ENCODE peak calls at places on chromosomes 1 and 21, in six cellular contexts. N is RWPE2, D is spleen, M is keratinocyte, H is tibial artery, V is HL-60. P is an unnamed sample.

GRCh38 chr1:111628153-111628552 is 8.6 kb downstream of the RAP1A start:
- DNase-seq in V (no peak), H (no peak), N (no peak), D (no peak), M (no peak), P (no peak)

GRCh38 chr21:14531927-14532326 is 14.2 kb downstream of the SAMSN1 start:
- DNase-seq in M (no peak), V (no peak), N (no peak), D (no peak), H (no peak), P (no peak)

GRCh38 chr1:40770296-40771070 is 13.1 kb upstream of the KCNQ4 start:
- DNase-seq in D (no peak), N (no peak), M (no peak), V (no peak), H (no peak), P (no peak)

GRCh38 chr1:231558711-231559205 is 30.3 kb downstream of the TSNAX start:
- DNase-seq in M (no peak), H (no peak), V (no peak), N (no peak), D (no peak), P (no peak)

GRCh38 chr1:161905269-161905884 is 118.3 kb downstream of the OLFML2B start:
- DNase-seq in H (no peak), D (no peak), M (no peak), N (no peak), V (no peak), P (no peak)

GRCh38 chr1:117215019-117215418 is 4.3 kb upstream of the VTCN1 start:
- DNase-seq in N (no peak), D (no peak), M (no peak), H (no peak), V (no peak), P (no peak)

GRCh38 chr1:26412180-26412840 is 1.7 kb downstream of the LIN28A start:
- DNase-seq in H (peak; percentile 47), M (no peak), D (no peak), V (no peak), N (no peak), P (no peak)

GRCh38 chr1:228867093-228867950 is 132.0 kb downstream of the RHOU start:
- DNase-seq in V (no peak), N (no peak), H (no peak), M (no peak), D (no peak), P (no peak)

GRCh38 chr1:47401761-47402160 is 14.3 kb upstream of the FOXE3 start:
- DNase-seq in V (no peak), H (no peak), D (no peak), N (no peak), M (no peak), P (no peak)

GRCh38 chr1:145845514-145846161 is at the start of gene NUDT17:
- DNase-seq in D (peak; percentile 95), N (peak; percentile 74), V (peak; percentile 54), M (no peak), H (peak; percentile 86), P (no peak)

GRCh38 chr1:200279810-200280411 is 129.9 kb downstream of the ZNF281 start:
- DNase-seq in V (no peak), M (peak; percentile 13), N (no peak), H (no peak), D (no peak), P (no peak)

GRCh38 chr1:55974714-55975441 is 604.5 kb downstream of the PLPP3 start:
- DNase-seq in H (no peak), V (no peak), N (no peak), M (no peak), D (no peak), P (no peak)

GRCh38 chr1:60560701-60561100 is 487.1 kb upstream of the C1orf87 start:
- DNase-seq in N (no peak), V (no peak), D (no peak), H (no peak), M (no peak), P (no peak)

GRCh38 chr1:60562715-60563114 is 489.1 kb upstream of the C1orf87 start:
- DNase-seq in M (no peak), D (no peak), V (no peak), H (no peak), N (no peak), P (no peak)

GRCh38 chr1:60564856-60565445 is 491.4 kb upstream of the C1orf87 start:
- DNase-seq in V (no peak), N (no peak), M (no peak), D (no peak), H (no peak), P (no peak)

GRCh38 chr1:60564196-60564595 is 490.6 kb upstream of the C1orf87 start:
- DNase-seq in H (no peak), M (no peak), V (no peak), D (no peak), N (no peak), P (no peak)

DNA sequence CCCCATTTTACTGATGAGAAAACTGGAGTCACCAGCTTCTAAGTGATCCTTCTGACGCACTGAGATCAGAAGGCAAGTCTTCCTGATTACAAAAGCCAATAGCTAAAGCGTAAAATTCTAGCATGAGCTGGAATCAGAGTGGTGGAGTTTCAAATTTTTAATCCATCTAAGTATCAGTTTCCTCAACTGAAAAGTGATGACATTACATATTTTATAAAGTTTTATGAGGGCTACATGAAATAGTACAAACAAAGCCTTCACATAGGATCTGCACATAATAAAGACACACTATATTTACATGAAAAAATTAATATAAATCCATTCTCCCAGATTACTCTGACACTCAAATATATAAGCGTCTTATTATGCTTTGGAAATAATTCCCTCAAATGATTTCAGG is 490.2 kb upstream of the C1orf87 start:
- DNase-seq in N (no peak), M (no peak), D (no peak), V (no peak), H (no peak), P (no peak)
- H3K4me3 ChIP-seq in N (no peak overlapping the region), M (no peak overlapping the region), D (no peak overlapping the region), V (no peak overlapping the region), H (no peak overlapping the region), P (no peak overlapping the region)

DNA sequence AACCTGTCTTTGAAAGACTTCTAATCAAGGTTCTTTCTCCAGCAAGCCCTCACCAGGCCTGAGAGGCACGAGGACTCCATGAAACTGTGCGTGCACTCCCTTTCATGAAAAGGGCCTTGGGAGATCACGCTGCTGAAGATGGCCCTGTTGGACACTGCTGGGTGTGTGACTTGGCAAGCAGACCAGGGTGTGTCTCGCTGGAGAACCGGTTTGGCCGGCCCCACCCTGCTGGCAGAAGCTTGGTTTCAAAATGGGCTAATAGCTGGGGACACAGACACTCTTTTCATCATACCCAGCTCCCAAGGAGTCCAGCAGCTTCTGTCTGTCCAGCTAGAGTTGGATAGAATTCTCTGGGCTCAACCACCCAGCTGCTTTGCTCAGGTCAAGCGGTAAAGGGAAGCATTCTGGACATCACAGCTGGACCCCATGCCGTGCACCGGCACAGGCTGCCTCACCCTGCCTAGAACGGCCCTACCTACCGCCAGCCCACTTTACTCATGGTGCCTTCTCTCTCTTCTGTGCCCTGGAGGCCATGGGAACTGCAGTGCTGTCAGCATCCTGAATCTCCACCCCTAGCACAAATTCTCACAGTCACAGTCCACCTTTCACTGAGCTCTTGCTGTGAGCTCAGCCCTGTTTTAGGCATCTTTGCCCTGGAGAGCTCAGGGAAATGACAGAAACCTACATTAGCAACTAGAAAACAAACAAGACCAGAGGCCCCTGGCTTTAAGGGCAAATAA is 24.6 kb downstream of the PKP1 start:
- DNase-seq in H (no peak), M (no peak), V (no peak), N (peak; percentile 83), D (no peak), P (no peak)
- TF ChIP-seq CTCF in H (no peak), M (peak; percentile 13), V (no peak), N (no peak), D (no peak), P (no peak)

GRCh38 chr1:3070654-3071506 is 1.9 kb downstream of the PRDM16 start:
- DNase-seq in M (no peak), H (peak; percentile 71), D (peak; percentile 62), V (no peak), N (peak; percentile 56), P (no peak)

GRCh38 chr1:3072948-3073519 is 4.0 kb downstream of the PRDM16 start:
- DNase-seq in D (no peak), H (no peak), M (no peak), N (no peak), V (no peak), P (no peak)

GRCh38 chr1:3071507-3072177 is 2.6 kb downstream of the PRDM16 start:
- DNase-seq in V (no peak), D (peak; percentile 51), N (no peak), H (no peak), M (no peak), P (no peak)

GRCh38 chr1:3073520-3074296 is 4.7 kb downstream of the PRDM16 start:
- DNase-seq in D (no peak), V (no peak), M (no peak), N (no peak), H (no peak), P (no peak)

DNA sequence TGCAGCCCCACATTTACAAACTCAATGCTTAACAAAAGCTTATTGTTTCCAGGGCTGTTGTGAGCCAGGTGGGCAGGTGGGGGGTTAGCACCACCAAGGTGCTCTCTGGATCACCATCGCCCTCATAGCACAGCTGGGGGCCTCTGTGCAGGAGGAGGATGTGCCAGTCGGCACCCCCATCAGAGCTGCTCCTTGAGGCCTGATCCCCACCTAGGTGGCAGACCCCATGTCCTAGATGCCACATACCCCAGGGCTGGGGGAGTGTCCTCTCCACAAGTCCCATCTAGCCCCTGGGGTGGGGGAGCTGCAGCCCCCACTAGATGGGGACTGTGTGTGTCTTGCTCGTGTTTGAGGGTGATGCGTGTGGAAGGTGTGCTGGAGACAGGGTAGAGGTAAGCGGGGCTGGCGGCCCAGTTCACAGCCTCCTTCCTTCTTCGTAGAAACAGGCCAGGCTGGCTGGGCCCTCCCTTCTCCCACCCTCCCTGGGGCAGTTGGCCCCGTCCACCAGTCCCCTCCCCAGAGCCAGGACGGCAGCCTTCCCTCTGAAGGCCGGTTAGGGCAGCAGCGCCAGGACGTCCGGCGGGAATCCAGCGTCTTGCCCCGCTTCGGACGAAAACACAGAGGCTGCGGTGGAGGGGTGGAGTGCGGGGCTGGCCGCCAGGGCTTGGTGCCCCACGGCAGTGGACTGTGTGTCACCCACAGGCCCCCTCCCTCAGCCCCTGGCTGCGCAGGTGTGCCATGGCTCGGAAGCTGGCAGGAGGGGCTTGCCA is 3.4 kb downstream of the PRDM16 start:
- DNase-seq in D (no peak), V (no peak), N (no peak), H (peak; percentile 84), M (no peak), P (no peak)
- H3K27me3 ChIP-seq in D (peaks cover 77% of the 10 kb centered on the region), V (peaks cover 56% of the 10 kb centered on the region), N (peaks cover 67% of the 10 kb centered on the region), H (no peaks in the 10 kb centered on the region), M (peaks cover 69% of the 10 kb centered on the region), P (peaks cover 79% of the 10 kb centered on the region)

GRCh38 chr1:172450524-172450885 is 6.6 kb upstream of the PIGC start:
- DNase-seq in H (no peak), V (no peak), N (no peak), M (no peak), D (no peak), P (no peak)
- H3K4me3 ChIP-seq in H (no peak overlapping the region), V (no peak overlapping the region), N (no peak overlapping the region), M (no peak overlapping the region), D (no peak overlapping the region), P (no peak overlapping the region)

DNA sequence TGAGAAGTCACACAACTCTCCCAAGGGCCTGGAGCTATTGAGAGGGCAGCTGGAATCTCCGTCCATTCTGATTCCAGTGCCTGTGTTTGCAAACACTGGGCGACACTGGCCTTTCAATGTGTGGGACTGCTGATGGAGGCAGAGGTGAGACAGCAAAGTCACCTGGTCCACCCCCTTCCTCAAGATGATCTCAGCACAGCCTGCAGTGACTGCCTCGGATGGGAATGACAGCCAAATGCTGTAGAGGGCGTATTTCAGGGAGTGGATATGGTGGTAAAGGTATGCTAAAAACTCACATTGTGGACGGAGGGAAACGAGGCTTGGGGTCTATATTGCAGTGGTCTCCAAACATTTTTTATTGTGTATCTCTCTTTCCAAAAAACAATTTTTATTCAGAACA is 15.5 kb upstream of the PGBD5 start:
- DNase-seq in N (no peak), H (no peak), V (no peak), D (no peak), M (no peak), P (no peak)
- TF ChIP-seq CTCF in N (no peak), H (no peak), V (no peak), D (no peak), M (no peak), P (no peak)